ENCODE peak calls at places on chromosomes 5 and 9, in six cellular contexts. A is neural progenitor cell, L is HepG2, U is H9, O is ovary, T is MM.1S. S is an unnamed sample.

GRCh38 chr9:134367796-134368490 is 41.7 kb downstream of the RXRA start:
- DNase-seq in A (peak; percentile 40), L (no peak), U (no peak), O (no peak), T (peak; percentile 63), S (no peak)

GRCh38 chr5:151562019-151562707 is 29.0 kb downstream of the FAT2 start:
- DNase-seq in A (peak; percentile 46), L (no peak), U (no peak), O (no peak), T (no peak), S (no peak)

GRCh38 chr9:93088656-93089015 is 7.4 kb upstream of the CARD19 start:
- DNase-seq in A (no peak), L (no peak), U (no peak), O (no peak), T (no peak), S (peak; percentile 16)

GRCh38 chr5:62977641-62978040 is 399.0 kb downstream of the LRRC70 start:
- DNase-seq in A (peak; percentile 29), L (no peak), U (peak; percentile 53), O (no peak), T (no peak), S (no peak)

GRCh38 chr5:116583085-116583766 is 8.6 kb upstream of the SEMA6A start:
- DNase-seq in A (no peak), L (no peak), U (no peak), O (no peak), T (no peak), S (no peak)

GRCh38 chr9:20043035-20043434 is 254.2 kb upstream of the SLC24A2 start:
- DNase-seq in A (no peak), L (no peak), U (no peak), O (no peak), T (peak; percentile 15), S (no peak)

GRCh38 chr5:59326551-59326950 is 567.0 kb downstream of the PDE4D start:
- DNase-seq in A (no peak), L (no peak), U (no peak), O (no peak), T (no peak), S (no peak)

GRCh38 chr5:74256947-74257573 is 383.5 kb downstream of the ENC1 start:
- DNase-seq in A (no peak), L (no peak), U (no peak), O (peak; percentile 28), T (no peak), S (peak; percentile 47)

GRCh38 chr5:51414516-51414915 is 31.3 kb downstream of the ISL1 start:
- DNase-seq in A (no peak), L (no peak), U (no peak), O (no peak), T (no peak), S (no peak)

GRCh38 chr5:51859624-51860023 is 476.4 kb downstream of the ISL1 start:
- DNase-seq in A (no peak), L (no peak), U (no peak), O (no peak), T (no peak), S (no peak)

GRCh38 chr9:96420468-96421219 is 2.5 kb upstream of the ZNF367 start:
- DNase-seq in A (peak; percentile 46), L (peak; percentile 97), U (peak; percentile 71), O (peak; percentile 42), T (peak; percentile 15), S (peak; percentile 28)

GRCh38 chr5:66960373-66961137 is 236.0 kb downstream of the CD180 start:
- DNase-seq in A (no peak), L (peak; percentile 23), U (no peak), O (no peak), T (no peak), S (no peak)

GRCh38 chr5:112203229-112203628 is 215.8 kb downstream of the EPB41L4A start:
- DNase-seq in A (no peak), L (no peak), U (no peak), O (no peak), T (no peak), S (no peak)

GRCh38 chr5:56683281-56683680 is 132.1 kb upstream of the MAP3K1 start:
- DNase-seq in A (no peak), L (no peak), U (no peak), O (no peak), T (no peak), S (no peak)

GRCh38 chr9:93116049-93116961 is 17.7 kb downstream of the NINJ1 start:
- DNase-seq in A (no peak), L (peak; percentile 84), U (no peak), O (peak; percentile 84), T (peak; percentile 61), S (peak; percentile 56)

GRCh38 chr5:178136990-178137389 is 6.2 kb downstream of the RMND5B start:
- DNase-seq in A (no peak), L (no peak), U (no peak), O (no peak), T (no peak), S (no peak)

GRCh38 chr5:128649183-128649582 is 111.1 kb upstream of the FBN2 start:
- DNase-seq in A (no peak), L (no peak), U (no peak), O (no peak), T (no peak), S (no peak)

GRCh38 chr9:129363216-129363873 is 185.3 kb upstream of the IER5L start:
- DNase-seq in A (no peak), L (no peak), U (no peak), O (no peak), T (no peak), S (no peak)

DNA sequence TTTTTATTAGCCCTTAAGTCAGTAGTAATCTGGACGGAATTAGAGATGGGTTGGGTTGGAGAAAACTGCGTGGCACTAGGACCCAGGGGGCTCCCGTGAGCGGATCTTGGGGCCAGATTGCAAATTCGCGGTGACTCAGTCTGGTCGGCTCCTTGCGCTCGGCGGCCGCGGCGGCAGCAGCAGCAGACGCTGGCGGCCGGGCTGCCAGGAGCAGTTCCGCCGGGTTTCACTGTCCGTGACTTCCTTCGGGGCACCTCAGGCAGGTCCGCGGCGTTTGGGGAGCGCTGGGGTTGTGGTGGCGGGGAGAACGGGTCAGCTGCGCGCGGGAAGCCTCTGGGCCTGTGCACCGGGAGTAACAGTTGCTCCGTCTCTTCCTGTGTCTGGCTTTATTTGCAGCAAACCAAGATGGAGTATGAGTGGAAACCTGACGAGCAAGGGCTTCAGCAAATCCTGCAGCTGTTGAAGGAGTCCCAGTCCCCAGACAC is 31.6 kb downstream of the TNPO1 start:
- DNase-seq in A (peak; percentile 91), L (peak; percentile 73), U (peak; percentile 89), O (peak; percentile 86), T (peak; percentile 90), S (peak; percentile 95)
- H3K4me1 ChIP-seq in A (peaks cover 37% of the 10 kb centered on the region), L (peaks cover 38% of the 10 kb centered on the region), U (no peaks in the 10 kb centered on the region), O (peaks cover 8% of the 10 kb centered on the region), T (peaks cover 17% of the 10 kb centered on the region), S (peaks cover 11% of the 10 kb centered on the region)

GRCh38 chr9:130943780-130944179 is 4.7 kb upstream of the FIBCD1 start:
- DNase-seq in A (no peak), L (no peak), U (no peak), O (no peak), T (no peak), S (no peak)
- H3K4me1 ChIP-seq in A (peaks cover 6% of the 10 kb centered on the region), L (peaks cover 8% of the 10 kb centered on the region), U (no peaks in the 10 kb centered on the region), O (no peaks in the 10 kb centered on the region), T (no peaks in the 10 kb centered on the region), S (peaks cover 6% of the 10 kb centered on the region)

DNA sequence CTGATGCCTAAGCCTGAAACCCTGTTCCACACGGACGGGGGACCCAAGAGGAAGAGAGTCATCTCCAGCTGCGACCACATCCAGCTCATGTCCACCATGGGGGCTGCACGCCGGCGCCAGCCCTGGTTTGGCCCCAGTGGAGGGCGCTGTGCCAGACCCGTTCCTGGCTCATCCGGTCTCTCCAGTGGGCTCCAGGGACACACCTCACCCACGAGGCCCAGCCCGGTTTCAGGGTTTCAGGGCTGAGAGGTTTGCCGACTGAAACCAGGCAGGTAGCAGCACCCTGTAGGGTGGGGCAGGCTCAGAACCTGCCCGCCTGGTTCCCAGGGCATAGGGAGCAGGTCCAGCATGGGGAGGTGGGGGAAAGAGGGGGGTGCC is 71.4 kb upstream of the STXBP1 start:
- DNase-seq in A (peak; percentile 28), L (no peak), U (peak; percentile 66), O (no peak), T (no peak), S (no peak)
- H3K4me1 ChIP-seq in A (peaks cover 18% of the 10 kb centered on the region), L (peaks cover 10% of the 10 kb centered on the region), U (no peaks in the 10 kb centered on the region), O (peaks cover 28% of the 10 kb centered on the region), T (no peaks in the 10 kb centered on the region), S (peaks cover 6% of the 10 kb centered on the region)

DNA sequence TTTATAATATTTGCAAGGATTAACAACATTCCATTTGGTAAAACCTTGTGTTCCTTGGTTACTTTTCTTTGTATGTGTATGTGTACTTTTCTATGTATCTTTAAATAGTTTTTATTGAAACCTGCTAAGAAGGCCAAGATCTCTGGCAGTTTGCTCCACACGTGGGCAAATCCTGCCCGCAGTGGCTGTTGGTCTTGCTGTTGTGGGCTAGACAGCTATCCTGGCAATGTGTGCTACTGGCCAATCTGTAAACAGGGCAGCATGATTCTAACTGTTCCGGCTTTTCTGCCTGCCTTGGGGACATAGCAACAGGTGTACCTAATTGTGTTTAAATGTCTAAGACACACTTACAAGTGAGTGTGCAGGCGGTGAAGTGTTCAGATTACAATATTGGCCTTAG is 286.6 kb downstream of the RFX3 start:
- DNase-seq in A (no peak), L (no peak), U (no peak), O (no peak), T (no peak), S (no peak)
- H3K4me1 ChIP-seq in A (peaks cover 15% of the 10 kb centered on the region), L (peaks cover 4% of the 10 kb centered on the region), U (no peaks in the 10 kb centered on the region), O (no peaks in the 10 kb centered on the region), T (peaks cover 16% of the 10 kb centered on the region), S (no peaks in the 10 kb centered on the region)

DNA sequence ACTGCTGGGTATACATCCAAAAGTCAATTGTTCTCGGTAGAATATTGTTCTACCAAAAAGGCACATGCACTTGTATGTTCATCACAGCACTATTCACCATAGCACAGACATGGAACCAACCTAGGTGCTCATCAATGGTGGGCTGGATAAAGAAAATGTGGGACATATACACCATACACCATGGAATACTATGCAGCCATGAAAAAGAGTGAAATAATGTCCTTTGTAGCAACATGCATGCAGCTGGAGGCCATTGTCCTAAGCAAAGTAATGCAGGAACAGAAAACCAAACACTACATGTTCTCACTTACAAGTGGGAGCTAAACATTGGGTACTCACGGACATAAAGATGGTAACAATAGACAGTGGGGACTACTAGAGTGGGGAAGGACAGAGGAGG is 145.5 kb downstream of the APBA1 start:
- DNase-seq in A (no peak), L (no peak), U (no peak), O (no peak), T (no peak), S (no peak)
- H3K4me1 ChIP-seq in A (no peaks in the 10 kb centered on the region), L (peaks cover 8% of the 10 kb centered on the region), U (no peaks in the 10 kb centered on the region), O (no peaks in the 10 kb centered on the region), T (no peaks in the 10 kb centered on the region), S (no peaks in the 10 kb centered on the region)

GRCh38 chr9:133154097-133154989 is 9.4 kb downstream of the GBGT1 start:
- DNase-seq in A (no peak), L (no peak), U (peak; percentile 20), O (peak; percentile 16), T (no peak), S (peak; percentile 10)
- H3K4me1 ChIP-seq in A (no peaks in the 10 kb centered on the region), L (peaks cover 44% of the 10 kb centered on the region), U (no peaks in the 10 kb centered on the region), O (peaks cover 4% of the 10 kb centered on the region), T (no peaks in the 10 kb centered on the region), S (no peaks in the 10 kb centered on the region)